ENCODE peak calls at places on chromosomes 2 and 18, in four cellular contexts. N, S, I and J are unnamed samples.

GRCh38 chr18:13147146-13147545 is 71.4 kb upstream of the LDLRAD4 start:
- DNase-seq in N (no peak), I (no peak), S (no peak), J (no peak)

GRCh38 chr2:37506407-37507068 is 162.1 kb downstream of the QPCT start:
- DNase-seq in I (peak; percentile 28), N (peak; percentile 43), S (no peak), J (no peak)

GRCh38 chr2:8015848-8016580 is 665.8 kb upstream of the ID2 start:
- DNase-seq in I (no peak), S (no peak), N (no peak), J (no peak)

GRCh38 chr2:164920430-164920829 is 34.9 kb downstream of the SLC38A11 start:
- DNase-seq in N (peak; percentile 96), I (no peak), S (no peak), J (no peak)

GRCh38 chr2:151918308-151918707 is 90.1 kb upstream of the ARL5A start:
- DNase-seq in N (no peak), I (no peak), S (no peak), J (no peak)

GRCh38 chr2:55112229-55113016 is 62.2 kb upstream of the RTN4 start:
- DNase-seq in N (peak; percentile 78), S (no peak), I (no peak), J (peak; percentile 32)

GRCh38 chr2:174618179-174618578 is 20.6 kb upstream of the WIPF1 start:
- DNase-seq in I (no peak), S (no peak), N (no peak), J (no peak)

GRCh38 chr2:153287109-153287801 is 191.3 kb downstream of the RPRM start:
- DNase-seq in N (no peak), I (peak; percentile 4), S (no peak), J (peak; percentile 75)

GRCh38 chr2:44931177-44931795 is 10.2 kb upstream of the SIX3 start:
- DNase-seq in I (peak; percentile 32), N (no peak), S (no peak), J (no peak)

GRCh38 chr2:48483916-48484315 is 46.0 kb upstream of the STON1 start:
- DNase-seq in I (no peak), S (no peak), N (peak; percentile 91), J (no peak)

GRCh38 chr18:14093526-14093925 is 38.7 kb downstream of the ZNF519 start:
- DNase-seq in N (no peak), S (no peak), I (no peak), J (no peak)

GRCh38 chr2:45610281-45611019 is 617 bp downstream of the SRBD1 start:
- DNase-seq in I (peak; percentile 14), S (no peak), N (peak; percentile 59), J (peak; percentile 21)

GRCh38 chr2:80244905-80245584 is 59.5 kb downstream of the LRRTM1 start:
- DNase-seq in N (no peak), I (no peak), S (no peak), J (no peak)

GRCh38 chr2:218569038-218569431 is 396 bp downstream of the CNOT9 start:
- DNase-seq in I (peak; percentile 60), S (peak; percentile 71), N (peak; percentile 83), J (peak; percentile 74)

GRCh38 chr2:86807462-86808275 is 17.0 kb upstream of the CD8A start:
- DNase-seq in S (no peak), N (no peak), I (peak; percentile 51), J (peak; percentile 60)
- TF ChIP-seq CTCF in S (no peak), N (no peak), I (no peak), J (no peak)

DNA sequence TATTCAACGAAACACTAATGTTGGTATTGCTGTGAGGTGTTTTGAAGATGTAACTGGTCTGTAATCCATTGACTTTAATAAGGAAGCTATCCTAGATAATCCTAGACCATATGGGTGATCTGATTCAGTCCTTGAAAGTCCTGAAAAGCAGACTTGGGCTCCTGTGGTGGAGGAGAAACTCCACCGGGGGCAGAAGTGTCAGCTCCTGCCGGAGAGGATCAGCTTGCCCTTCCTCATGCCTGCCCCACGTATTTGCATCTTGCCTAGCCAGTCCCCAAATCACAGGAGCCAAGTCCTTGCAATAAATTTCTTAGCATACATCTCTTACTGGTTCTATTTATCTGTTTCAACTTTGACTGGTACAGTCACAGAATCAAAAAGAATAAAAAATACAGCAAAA is 144.2 kb upstream of the DLGAP1 start:
- DNase-seq in I (no peak), N (no peak), S (no peak), J (peak; percentile 9)
- TF ChIP-seq CTCF in I (no peak), N (no peak), S (no peak), J (no peak)

GRCh38 chr2:223859070-223859469 is 21.7 kb upstream of the AP1S3 start:
- DNase-seq in N (no peak), S (no peak), I (no peak), J (no peak)

GRCh38 chr2:223865124-223865523 is 27.7 kb upstream of the AP1S3 start:
- DNase-seq in I (no peak), S (no peak), N (no peak), J (no peak)

GRCh38 chr2:223856584-223856983 is 19.2 kb upstream of the AP1S3 start:
- DNase-seq in N (no peak), I (no peak), S (no peak), J (no peak)

GRCh38 chr2:223865907-223866508 is 28.6 kb upstream of the AP1S3 start:
- DNase-seq in I (no peak), S (no peak), N (no peak), J (no peak)

GRCh38 chr2:223860809-223861738 is 23.7 kb upstream of the AP1S3 start:
- DNase-seq in N (peak; percentile 77), I (no peak), S (no peak), J (no peak)
- TF ChIP-seq CTCF in N (no peak), I (no peak), S (no peak), J (no peak)

GRCh38 chr2:231941673-231942072 is 15.5 kb upstream of the NPPC start:
- DNase-seq in I (no peak), N (no peak), S (peak; percentile 44), J (no peak)
- TF ChIP-seq CTCF in I (no peak), N (no peak), S (no peak), J (no peak)